ENCODE peak calls at places on chromosomes 11 and 22, in six cellular contexts. M is neuronal stem cell, B is mesendoderm, V is H9, H is IMR-90, Z is H1. X is an unnamed sample.

GRCh38 chr22:23856721-23857605 is 712 bp upstream of the SLC2A11 start:
- DNase-seq in H (peak; percentile 46), B (peak; percentile 86), V (peak; percentile 71), Z (peak; percentile 72), M (peak; percentile 49), X (peak; percentile 88)

GRCh38 chr11:3094223-3094824 is 37.1 kb upstream of the CARS1 start:
- DNase-seq in B (no peak), V (no peak), H (no peak), M (no peak), Z (peak; percentile 38), X (no peak)

GRCh38 chr11:34487430-34487829 is 26.2 kb downstream of the ELF5 start:
- DNase-seq in B (no peak), M (no peak), V (no peak), Z (no peak), H (no peak), X (no peak)

GRCh38 chr22:23263651-23264555 is 83.6 kb downstream of the BCR start:
- DNase-seq in H (no peak), M (no peak), Z (no peak), V (no peak), B (no peak), X (no peak)

GRCh38 chr22:37824674-37825641 is 1.8 kb downstream of the GALR3 start:
- DNase-seq in B (peak; percentile 51), Z (peak; percentile 72), M (no peak), V (peak; percentile 63), H (no peak), X (no peak)

GRCh38 chr11:59255281-59255680 is 42.6 kb upstream of the MPEG1 start:
- DNase-seq in M (no peak), H (no peak), B (peak; percentile 64), V (peak; percentile 47), Z (no peak), X (no peak)

GRCh38 chr11:120146413-120147093 is 8.6 kb upstream of the TRIM29 start:
- DNase-seq in V (no peak), M (no peak), H (no peak), Z (no peak), B (no peak), X (no peak)

GRCh38 chr11:107859459-107860239 is 1.1 kb upstream of the SLC35F2 start:
- DNase-seq in M (no peak), V (peak; percentile 50), B (no peak), H (no peak), Z (peak; percentile 63), X (peak; percentile 25)

GRCh38 chr22:27086728-27087450 is 429.5 kb downstream of the MIAT start:
- DNase-seq in M (no peak), H (no peak), Z (no peak), V (no peak), B (no peak), X (no peak)

GRCh38 chr11:83069441-83070043 is 2.2 kb downstream of the RAB30 start:
- DNase-seq in M (no peak), Z (no peak), H (no peak), V (no peak), B (peak; percentile 18), X (peak; percentile 26)

GRCh38 chr11:9754041-9754471 is 90.2 kb downstream of the SWAP70 start:
- DNase-seq in Z (no peak), M (no peak), H (no peak), B (no peak), V (no peak), X (no peak)

GRCh38 chr11:126968915-126969314 is 31.7 kb downstream of the KIRREL3 start:
- DNase-seq in B (peak; percentile 80), M (no peak), V (peak; percentile 83), Z (peak; percentile 73), H (peak; percentile 6), X (no peak)

DNA sequence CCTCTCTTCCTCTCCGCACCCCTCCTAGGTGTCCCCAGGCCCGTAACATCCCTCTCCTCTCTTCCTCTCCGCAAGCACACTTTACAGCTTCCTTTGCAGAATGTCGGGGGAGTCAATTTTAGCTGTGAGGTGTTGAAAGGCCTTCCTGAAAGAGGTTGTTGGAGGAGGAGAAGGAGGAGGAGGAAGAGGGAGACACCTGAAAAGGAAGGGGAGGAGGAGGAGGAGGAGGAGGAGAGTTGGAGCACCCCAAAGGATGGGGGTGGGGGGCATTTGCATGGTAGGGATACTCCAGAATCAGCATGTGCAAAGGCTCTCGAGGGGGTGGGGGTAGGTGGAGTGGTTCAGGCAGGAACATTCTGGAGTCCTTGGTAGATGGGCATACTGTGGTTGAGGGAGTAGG is 1045.1 kb downstream of the TBC1D22A start:
- DNase-seq in Z (no peak), V (no peak), B (no peak), M (no peak), H (no peak), X (no peak)
- H3K9ac ChIP-seq in Z (no peak overlapping the region), V (no peak overlapping the region), B (no peak overlapping the region), M (no peak overlapping the region), H (no peak overlapping the region), X (no peak overlapping the region)

GRCh38 chr11:68962527-68963250 is 18.1 kb downstream of the MRGPRD start:
- DNase-seq in V (peak; percentile 26), M (no peak), H (no peak), Z (no peak), B (no peak), X (no peak)

GRCh38 chr11:68960299-68961071 is 20.3 kb downstream of the MRGPRD start:
- DNase-seq in B (no peak), H (no peak), M (no peak), V (no peak), Z (no peak), X (no peak)

GRCh38 chr11:68965901-68966868 is 14.6 kb downstream of the MRGPRD start:
- DNase-seq in V (no peak), H (no peak), Z (no peak), B (no peak), M (no peak), X (no peak)

GRCh38 chr11:68961245-68961644 is 19.5 kb downstream of the MRGPRD start:
- DNase-seq in Z (no peak), M (no peak), V (no peak), H (no peak), B (no peak), X (no peak)

GRCh38 chr11:68963779-68964178 is 17.0 kb downstream of the MRGPRD start:
- DNase-seq in H (peak; percentile 19), V (peak; percentile 43), M (no peak), Z (no peak), B (peak; percentile 70), X (no peak)
- H2BK15ac ChIP-seq in H (no peak overlapping the region), V (no peak overlapping the region), M (no peak overlapping the region), Z (no peak overlapping the region), B (no peak overlapping the region), X (no peak overlapping the region)

DNA sequence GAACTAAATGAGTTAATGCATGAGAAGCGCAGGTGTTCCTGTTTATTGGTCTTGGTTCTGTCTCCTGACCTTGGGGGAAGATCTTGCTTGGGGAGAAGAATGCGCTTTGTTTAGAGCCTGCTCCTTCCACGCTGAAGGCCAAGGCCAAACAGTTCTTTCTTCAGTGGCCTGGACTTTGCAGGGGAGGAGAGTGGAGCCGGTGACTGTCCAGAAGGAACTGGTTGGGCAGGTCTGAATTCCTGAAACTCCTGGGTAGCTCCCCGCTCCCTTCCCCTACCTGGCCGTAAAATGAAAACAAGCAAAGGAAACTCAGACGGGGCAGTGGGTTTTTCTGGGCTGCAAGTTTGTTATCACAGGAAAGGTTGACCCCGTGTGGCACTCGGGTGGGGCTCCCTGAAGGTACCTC is 3.6 kb downstream of the ARHGAP8 start:
- DNase-seq in Z (no peak), M (no peak), B (peak; percentile 79), H (no peak), V (peak; percentile 57), X (no peak)
- H3K18ac ChIP-seq in Z (peak overlapping the region; percentile 36), M (peak overlapping the region; percentile 23), B (no peak overlapping the region), H (no peak overlapping the region), V (no peak overlapping the region), X (no peak overlapping the region)

GRCh38 chr11:111749646-111750045 is 16.5 kb downstream of the PPP2R1B start:
- DNase-seq in V (no peak), M (no peak), B (no peak), H (no peak), Z (no peak), X (no peak)

GRCh38 chr11:111748035-111748804 is 18.0 kb downstream of the PPP2R1B start:
- DNase-seq in B (no peak), V (no peak), H (no peak), M (no peak), Z (no peak), X (no peak)

GRCh38 chr11:111743700-111744099 is 22.5 kb downstream of the PPP2R1B start:
- DNase-seq in V (no peak), M (no peak), H (no peak), Z (no peak), B (no peak), X (no peak)

DNA sequence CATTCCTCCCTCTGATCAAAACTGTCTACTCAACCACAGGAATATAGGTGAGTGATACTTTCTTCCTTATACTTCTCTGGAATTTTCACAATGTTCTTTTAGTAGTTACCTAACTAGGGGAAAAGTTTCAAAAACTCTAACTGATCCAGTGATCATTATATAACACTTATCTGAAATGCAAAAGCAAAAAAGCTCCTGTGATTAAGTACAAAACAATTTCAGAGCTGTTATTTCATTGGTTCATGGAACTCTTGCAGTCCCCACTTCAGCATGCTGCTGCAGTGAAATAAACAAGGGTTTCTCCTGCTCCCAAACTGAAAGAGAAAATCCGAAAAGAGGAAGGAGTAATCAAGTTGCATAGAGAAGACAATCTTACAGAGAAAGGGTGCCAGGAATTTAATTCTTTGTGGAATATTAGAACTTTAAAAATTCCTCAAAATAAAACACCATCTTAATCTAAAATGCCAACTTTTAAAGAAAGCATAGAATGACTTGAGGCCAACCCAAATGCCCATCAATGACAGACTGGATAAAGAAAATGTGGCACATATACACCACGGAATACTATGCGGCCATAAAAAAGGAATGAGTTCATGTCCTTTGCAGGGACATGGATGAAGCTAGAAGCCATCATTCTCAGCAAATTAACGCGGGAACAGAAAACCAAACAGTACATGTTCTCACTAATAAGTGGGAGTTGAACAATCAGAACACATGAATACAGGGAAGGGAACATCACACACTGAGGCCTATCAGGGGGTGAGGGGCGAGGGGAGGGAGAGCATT is 20.3 kb downstream of the PPP2R1B start:
- DNase-seq in Z (no peak), B (no peak), V (no peak), M (no peak), H (peak; percentile 75), X (peak; percentile 78)
- H3K9ac ChIP-seq in Z (no peak overlapping the region), B (no peak overlapping the region), V (no peak overlapping the region), M (no peak overlapping the region), H (no peak overlapping the region), X (peak overlapping the region; percentile 87)

GRCh38 chr11:1839924-1840779 is 1.4 kb downstream of the TNNI2 start:
- DNase-seq in B (no peak), H (no peak), M (no peak), Z (no peak), V (no peak), X (no peak)
- H2BK15ac ChIP-seq in B (no peak overlapping the region), H (no peak overlapping the region), M (peak overlapping the region; percentile 67), Z (no peak overlapping the region), V (no peak overlapping the region), X (peak overlapping the region; percentile 73)

GRCh38 chr11:79087238-79087956 is 353.4 kb downstream of the TENM4 start:
- DNase-seq in B (peak; percentile 98), H (peak; percentile 62), M (peak; percentile 40), V (no peak), Z (no peak), X (peak; percentile 60)
- H3K18ac ChIP-seq in B (peak overlapping the region; percentile 83), H (peak overlapping the region; percentile 71), M (peak overlapping the region; percentile 31), V (no peak overlapping the region), Z (peak overlapping the region; percentile 54), X (peak overlapping the region; percentile 67)

GRCh38 chr11:1748467-1749019 is 1.9 kb downstream of the IFITM10 start:
- DNase-seq in V (no peak), B (no peak), M (no peak), Z (no peak), H (no peak), X (no peak)
- H3K9ac ChIP-seq in V (no peak overlapping the region), B (no peak overlapping the region), M (peak overlapping the region; percentile 70), Z (no peak overlapping the region), H (no peak overlapping the region), X (peak overlapping the region; percentile 85)